ENCODE peak calls at places on chromosomes 16 and 17, in six cellular contexts. One of them, this sample, is unnamed.

GRCh38 chr17:68759002-68759342 is 157.8 kb upstream of the FAM20A start:
- ATAC-seq in right cardiac atrium: no peak
- ATAC-seq in CD4-positive, CD25-positive, alpha-beta regulatory T cell: no peak
- ATAC-seq in lower lobe of right lung: no peak
- ATAC-seq in K562: no peak
- ATAC-seq in upper lobe of left lung: no peak
- ATAC-seq in this sample: no peak

GRCh38 chr16:24075929-24076716 is 180.0 kb upstream of the CACNG3 start:
- ATAC-seq in right cardiac atrium: no peak
- ATAC-seq in CD4-positive, CD25-positive, alpha-beta regulatory T cell: peak; percentile 22
- ATAC-seq in lower lobe of right lung: no peak
- ATAC-seq in K562: peak; percentile 85
- ATAC-seq in upper lobe of left lung: no peak
- ATAC-seq in this sample: no peak

GRCh38 chr16:48499822-48500440 is 110.0 kb downstream of the N4BP1 start:
- ATAC-seq in right cardiac atrium: peak; percentile 81
- ATAC-seq in CD4-positive, CD25-positive, alpha-beta regulatory T cell: no peak
- ATAC-seq in lower lobe of right lung: no peak
- ATAC-seq in K562: no peak
- ATAC-seq in upper lobe of left lung: peak; percentile 61
- ATAC-seq in this sample: peak; percentile 45

GRCh38 chr17:34703533-34703932 is 124.2 kb downstream of the TMEM132E start:
- ATAC-seq in right cardiac atrium: no peak
- ATAC-seq in CD4-positive, CD25-positive, alpha-beta regulatory T cell: no peak
- ATAC-seq in lower lobe of right lung: no peak
- ATAC-seq in K562: no peak
- ATAC-seq in upper lobe of left lung: no peak
- ATAC-seq in this sample: no peak

GRCh38 chr16:87416826-87417471 is 24.8 kb downstream of the MAP1LC3B start:
- ATAC-seq in right cardiac atrium: no peak
- ATAC-seq in CD4-positive, CD25-positive, alpha-beta regulatory T cell: no peak
- ATAC-seq in lower lobe of right lung: no peak
- ATAC-seq in K562: no peak
- ATAC-seq in upper lobe of left lung: no peak
- ATAC-seq in this sample: peak; percentile 23

GRCh38 chr17:3732171-3732570 is 8.5 kb downstream of the HASPIN start:
- ATAC-seq in right cardiac atrium: no peak
- ATAC-seq in CD4-positive, CD25-positive, alpha-beta regulatory T cell: no peak
- ATAC-seq in lower lobe of right lung: no peak
- ATAC-seq in K562: peak; percentile 86
- ATAC-seq in upper lobe of left lung: no peak
- ATAC-seq in this sample: peak; percentile 50

GRCh38 chr16:54504372-54504771 is 217.8 kb upstream of the IRX3 start:
- ATAC-seq in right cardiac atrium: peak; percentile 88
- ATAC-seq in CD4-positive, CD25-positive, alpha-beta regulatory T cell: no peak
- ATAC-seq in lower lobe of right lung: peak; percentile 5
- ATAC-seq in K562: no peak
- ATAC-seq in upper lobe of left lung: no peak
- ATAC-seq in this sample: peak; percentile 67

GRCh38 chr17:8674344-8675305 is 44.1 kb upstream of the MYH10 start:
- ATAC-seq in right cardiac atrium: peak; percentile 90
- ATAC-seq in CD4-positive, CD25-positive, alpha-beta regulatory T cell: no peak
- ATAC-seq in lower lobe of right lung: peak; percentile 88
- ATAC-seq in K562: no peak
- ATAC-seq in upper lobe of left lung: peak; percentile 89
- ATAC-seq in this sample: peak; percentile 77

GRCh38 chr17:46877466-46877865 is 26.1 kb downstream of the WNT9B start:
- ATAC-seq in right cardiac atrium: no peak
- ATAC-seq in CD4-positive, CD25-positive, alpha-beta regulatory T cell: no peak
- ATAC-seq in lower lobe of right lung: no peak
- ATAC-seq in K562: no peak
- ATAC-seq in upper lobe of left lung: peak; percentile 23
- ATAC-seq in this sample: no peak

GRCh38 chr17:31488982-31489294 is 97.5 kb downstream of the RAB11FIP4 start:
- ATAC-seq in right cardiac atrium: no peak
- ATAC-seq in CD4-positive, CD25-positive, alpha-beta regulatory T cell: no peak
- ATAC-seq in lower lobe of right lung: peak; percentile 1
- ATAC-seq in K562: no peak
- ATAC-seq in upper lobe of left lung: no peak
- ATAC-seq in this sample: no peak

GRCh38 chr17:4594406-4595349 is 10.3 kb downstream of the SMTNL2 start:
- ATAC-seq in right cardiac atrium: no peak
- ATAC-seq in CD4-positive, CD25-positive, alpha-beta regulatory T cell: peak; percentile 20
- ATAC-seq in lower lobe of right lung: peak; percentile 73
- ATAC-seq in K562: peak; percentile 94
- ATAC-seq in upper lobe of left lung: no peak
- ATAC-seq in this sample: no peak

GRCh38 chr17:77667478-77667877 is 291.0 kb upstream of the TNRC6C start:
- ATAC-seq in right cardiac atrium: no peak
- ATAC-seq in CD4-positive, CD25-positive, alpha-beta regulatory T cell: no peak
- ATAC-seq in lower lobe of right lung: no peak
- ATAC-seq in K562: no peak
- ATAC-seq in upper lobe of left lung: no peak
- ATAC-seq in this sample: no peak

GRCh38 chr16:47143329-47143676 is 442 bp downstream of the NETO2 start:
- ATAC-seq in right cardiac atrium: peak; percentile 61
- ATAC-seq in CD4-positive, CD25-positive, alpha-beta regulatory T cell: peak; percentile 59
- ATAC-seq in lower lobe of right lung: peak; percentile 78
- ATAC-seq in K562: peak; percentile 93
- ATAC-seq in upper lobe of left lung: peak; percentile 81
- ATAC-seq in this sample: peak; percentile 42

GRCh38 chr16:82878466-82878865 is 251.7 kb downstream of the CDH13 start:
- ATAC-seq in right cardiac atrium: no peak
- ATAC-seq in CD4-positive, CD25-positive, alpha-beta regulatory T cell: no peak
- ATAC-seq in lower lobe of right lung: no peak
- ATAC-seq in K562: no peak
- ATAC-seq in upper lobe of left lung: no peak
- ATAC-seq in this sample: no peak

GRCh38 chr17:32104158-32104557 is 38.1 kb upstream of the RHOT1 start:
- ATAC-seq in right cardiac atrium: no peak
- ATAC-seq in CD4-positive, CD25-positive, alpha-beta regulatory T cell: peak; percentile 80
- ATAC-seq in lower lobe of right lung: peak; percentile 39
- ATAC-seq in K562: no peak
- ATAC-seq in upper lobe of left lung: no peak
- ATAC-seq in this sample: no peak

GRCh38 chr17:51397361-51398127 is 137.2 kb downstream of the UTP18 start:
- ATAC-seq in right cardiac atrium: no peak
- ATAC-seq in CD4-positive, CD25-positive, alpha-beta regulatory T cell: no peak
- ATAC-seq in lower lobe of right lung: no peak
- ATAC-seq in K562: no peak
- ATAC-seq in upper lobe of left lung: no peak
- ATAC-seq in this sample: no peak

GRCh38 chr17:57881143-57881542 is 31.3 kb upstream of the MRPS23 start:
- ATAC-seq in right cardiac atrium: peak; percentile 22
- ATAC-seq in CD4-positive, CD25-positive, alpha-beta regulatory T cell: no peak
- ATAC-seq in lower lobe of right lung: peak; percentile 13
- ATAC-seq in K562: no peak
- ATAC-seq in upper lobe of left lung: peak; percentile 24
- ATAC-seq in this sample: peak; percentile 67

GRCh38 chr17:78697846-78698343 is 84.2 kb downstream of the CYTH1 start:
- ATAC-seq in right cardiac atrium: peak; percentile 32
- ATAC-seq in CD4-positive, CD25-positive, alpha-beta regulatory T cell: no peak
- ATAC-seq in lower lobe of right lung: no peak
- ATAC-seq in K562: no peak
- ATAC-seq in upper lobe of left lung: peak; percentile 31
- ATAC-seq in this sample: no peak

GRCh38 chr17:58484600-58484999 is 3.6 kb downstream of the HSF5 start:
- ATAC-seq in right cardiac atrium: no peak
- ATAC-seq in CD4-positive, CD25-positive, alpha-beta regulatory T cell: no peak
- ATAC-seq in lower lobe of right lung: no peak
- ATAC-seq in K562: no peak
- ATAC-seq in upper lobe of left lung: no peak
- ATAC-seq in this sample: no peak

GRCh38 chr16:46695937-46696336 is 6.5 kb downstream of the ORC6 start:
- ATAC-seq in right cardiac atrium: peak; percentile 43
- ATAC-seq in CD4-positive, CD25-positive, alpha-beta regulatory T cell: no peak
- ATAC-seq in lower lobe of right lung: no peak
- ATAC-seq in K562: no peak
- ATAC-seq in upper lobe of left lung: no peak
- ATAC-seq in this sample: no peak

GRCh38 chr17:80765241-80766022 is 220.8 kb downstream of the RPTOR start:
- ATAC-seq in right cardiac atrium: peak; percentile 68
- ATAC-seq in CD4-positive, CD25-positive, alpha-beta regulatory T cell: no peak
- ATAC-seq in lower lobe of right lung: no peak
- ATAC-seq in K562: no peak
- ATAC-seq in upper lobe of left lung: no peak
- ATAC-seq in this sample: no peak

GRCh38 chr16:78485188-78485898 is 385.9 kb downstream of the WWOX start:
- ATAC-seq in right cardiac atrium: no peak
- ATAC-seq in CD4-positive, CD25-positive, alpha-beta regulatory T cell: no peak
- ATAC-seq in lower lobe of right lung: no peak
- ATAC-seq in K562: no peak
- ATAC-seq in upper lobe of left lung: no peak
- ATAC-seq in this sample: no peak

GRCh38 chr17:41635121-41636097 is 11.0 kb upstream of the KRT17 start:
- ATAC-seq in right cardiac atrium: peak; percentile 48
- ATAC-seq in CD4-positive, CD25-positive, alpha-beta regulatory T cell: no peak
- ATAC-seq in lower lobe of right lung: no peak
- ATAC-seq in K562: peak; percentile 51
- ATAC-seq in upper lobe of left lung: no peak
- ATAC-seq in this sample: no peak

GRCh38 chr17:4806770-4807533 is at the start of gene PLD2:
- ATAC-seq in right cardiac atrium: peak; percentile 98
- ATAC-seq in CD4-positive, CD25-positive, alpha-beta regulatory T cell: peak; percentile 97
- ATAC-seq in lower lobe of right lung: peak; percentile 100
- ATAC-seq in K562: peak; percentile 100
- ATAC-seq in upper lobe of left lung: peak; percentile 99
- ATAC-seq in this sample: peak; percentile 99

GRCh38 chr16:66272461-66272860 is 94.0 kb upstream of the CDH5 start:
- ATAC-seq in right cardiac atrium: no peak
- ATAC-seq in CD4-positive, CD25-positive, alpha-beta regulatory T cell: no peak
- ATAC-seq in lower lobe of right lung: no peak
- ATAC-seq in K562: no peak
- ATAC-seq in upper lobe of left lung: no peak
- ATAC-seq in this sample: no peak

GRCh38 chr17:82272495-82273326 is 789 bp downstream of the CSNK1D start:
- ATAC-seq in right cardiac atrium: peak; percentile 62
- ATAC-seq in CD4-positive, CD25-positive, alpha-beta regulatory T cell: peak; percentile 0
- ATAC-seq in lower lobe of right lung: peak; percentile 59
- ATAC-seq in K562: peak; percentile 72
- ATAC-seq in upper lobe of left lung: peak; percentile 61
- ATAC-seq in this sample: peak; percentile 13

GRCh38 chr17:82275326-82275725 is 1.8 kb upstream of the CSNK1D start:
- ATAC-seq in right cardiac atrium: no peak
- ATAC-seq in CD4-positive, CD25-positive, alpha-beta regulatory T cell: no peak
- ATAC-seq in lower lobe of right lung: no peak
- ATAC-seq in K562: no peak
- ATAC-seq in upper lobe of left lung: no peak
- ATAC-seq in this sample: no peak

GRCh38 chr17:82276951-82277350 is 3.5 kb upstream of the CSNK1D start:
- ATAC-seq in right cardiac atrium: no peak
- ATAC-seq in CD4-positive, CD25-positive, alpha-beta regulatory T cell: no peak
- ATAC-seq in lower lobe of right lung: no peak
- ATAC-seq in K562: no peak
- ATAC-seq in upper lobe of left lung: no peak
- ATAC-seq in this sample: no peak

GRCh38 chr17:82273327-82274133 is at the start of gene CSNK1D:
- ATAC-seq in right cardiac atrium: peak; percentile 95
- ATAC-seq in CD4-positive, CD25-positive, alpha-beta regulatory T cell: peak; percentile 84
- ATAC-seq in lower lobe of right lung: peak; percentile 96
- ATAC-seq in K562: peak; percentile 89
- ATAC-seq in upper lobe of left lung: peak; percentile 96
- ATAC-seq in this sample: peak; percentile 94

GRCh38 chr17:82274134-82275020 is 877 bp upstream of the CSNK1D start:
- ATAC-seq in right cardiac atrium: no peak
- ATAC-seq in CD4-positive, CD25-positive, alpha-beta regulatory T cell: no peak
- ATAC-seq in lower lobe of right lung: no peak
- ATAC-seq in K562: no peak
- ATAC-seq in upper lobe of left lung: no peak
- ATAC-seq in this sample: no peak
- H3K27ac ChIP-seq in right cardiac atrium: no peak overlapping the region
- H3K27ac ChIP-seq in CD4-positive, CD25-positive, alpha-beta regulatory T cell: peak overlapping the region; percentile 92
- H3K27ac ChIP-seq in lower lobe of right lung: peak overlapping the region; percentile 99
- H3K27ac ChIP-seq in K562: peak overlapping the region; percentile 98
- H3K27ac ChIP-seq in upper lobe of left lung: peak overlapping the region; percentile 100
- H3K27ac ChIP-seq in this sample: no peak overlapping the region

GRCh38 chr16:67917140-67917851 is 14.4 kb downstream of the CTRL start:
- ATAC-seq in right cardiac atrium: peak; percentile 61
- ATAC-seq in CD4-positive, CD25-positive, alpha-beta regulatory T cell: no peak
- ATAC-seq in lower lobe of right lung: peak; percentile 56
- ATAC-seq in K562: no peak
- ATAC-seq in upper lobe of left lung: no peak
- ATAC-seq in this sample: no peak
- H3K27ac ChIP-seq in right cardiac atrium: peak overlapping the region; percentile 82
- H3K27ac ChIP-seq in CD4-positive, CD25-positive, alpha-beta regulatory T cell: no peak overlapping the region
- H3K27ac ChIP-seq in lower lobe of right lung: no peak overlapping the region
- H3K27ac ChIP-seq in K562: peak overlapping the region; percentile 56
- H3K27ac ChIP-seq in upper lobe of left lung: peak overlapping the region; percentile 16
- H3K27ac ChIP-seq in this sample: peak overlapping the region; percentile 72

DNA sequence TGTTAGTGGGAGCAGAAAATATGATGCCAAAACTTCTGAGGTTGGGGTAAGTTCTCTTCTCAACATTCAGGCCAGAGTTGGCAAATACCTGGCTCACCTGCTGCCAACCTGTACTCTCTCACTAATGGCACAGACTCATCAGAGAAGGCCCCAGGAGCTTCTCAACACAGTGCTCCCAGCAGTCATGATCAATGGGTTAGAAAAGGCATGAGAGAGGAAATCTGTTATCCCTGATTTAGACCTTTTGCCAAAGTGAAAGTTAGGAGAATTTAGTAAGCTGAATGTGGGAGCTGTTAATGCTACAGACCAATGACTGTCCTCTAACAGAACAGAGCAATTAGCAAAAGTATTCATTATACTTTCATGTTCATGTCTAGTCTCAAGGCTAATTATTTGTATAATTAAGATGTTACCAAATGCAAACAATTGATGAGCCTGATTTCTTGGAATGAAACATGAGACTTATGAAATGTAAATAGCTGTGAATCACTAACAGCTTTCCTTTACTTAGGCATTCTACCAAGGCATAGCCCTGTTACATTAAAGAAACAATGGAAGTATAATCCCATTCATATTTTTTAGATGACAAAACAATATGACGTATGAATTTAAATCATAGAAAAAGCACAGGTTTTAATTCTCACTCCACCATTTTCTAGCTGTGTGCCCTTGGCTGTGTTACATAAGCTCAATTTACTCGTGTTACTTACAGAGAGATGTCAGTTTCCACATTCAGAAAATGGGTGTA is 68.7 kb upstream of the MARCHF10 start:
- ATAC-seq in right cardiac atrium: no peak
- ATAC-seq in CD4-positive, CD25-positive, alpha-beta regulatory T cell: no peak
- ATAC-seq in lower lobe of right lung: peak; percentile 41
- ATAC-seq in K562: no peak
- ATAC-seq in upper lobe of left lung: no peak
- ATAC-seq in this sample: no peak
- H3K27ac ChIP-seq in right cardiac atrium: no peak overlapping the region
- H3K27ac ChIP-seq in CD4-positive, CD25-positive, alpha-beta regulatory T cell: no peak overlapping the region
- H3K27ac ChIP-seq in lower lobe of right lung: no peak overlapping the region
- H3K27ac ChIP-seq in K562: no peak overlapping the region
- H3K27ac ChIP-seq in upper lobe of left lung: no peak overlapping the region
- H3K27ac ChIP-seq in this sample: no peak overlapping the region

DNA sequence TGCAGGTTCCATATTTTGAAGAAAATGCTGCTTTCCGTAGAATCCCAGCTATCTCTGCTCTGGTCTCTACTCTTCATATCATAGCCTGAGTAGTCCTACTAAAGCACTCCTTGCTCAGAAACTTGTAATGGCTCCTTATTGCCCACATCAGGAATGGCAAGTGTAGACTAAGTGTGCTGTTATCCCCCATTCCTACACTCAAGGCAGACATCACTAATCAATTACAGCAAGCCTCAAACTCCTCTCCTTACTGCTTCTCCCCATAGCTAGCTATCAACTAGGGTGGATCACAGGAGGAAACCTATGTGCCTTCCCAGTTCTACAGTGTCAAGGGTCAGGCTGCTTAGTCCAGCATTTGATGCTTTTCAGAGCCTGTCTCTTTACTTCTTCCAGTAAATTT is 163.4 kb downstream of the HAPSTR1 start:
- ATAC-seq in right cardiac atrium: no peak
- ATAC-seq in CD4-positive, CD25-positive, alpha-beta regulatory T cell: no peak
- ATAC-seq in lower lobe of right lung: no peak
- ATAC-seq in K562: no peak
- ATAC-seq in upper lobe of left lung: no peak
- ATAC-seq in this sample: no peak
- H3K27ac ChIP-seq in right cardiac atrium: no peak overlapping the region
- H3K27ac ChIP-seq in CD4-positive, CD25-positive, alpha-beta regulatory T cell: no peak overlapping the region
- H3K27ac ChIP-seq in lower lobe of right lung: no peak overlapping the region
- H3K27ac ChIP-seq in K562: no peak overlapping the region
- H3K27ac ChIP-seq in upper lobe of left lung: no peak overlapping the region
- H3K27ac ChIP-seq in this sample: no peak overlapping the region